ENCODE peak calls at places on chromosomes 1 and 21, in four cellular contexts. One of them, this sample, is unnamed.

GRCh38 chr1:52636701-52637695 is 4.0 kb downstream of the SHISAL2A start:
- DNase-seq in cardiac muscle cell: no peak
- DNase-seq in PC-9: no peak
- DNase-seq in astrocyte: no peak
- DNase-seq in this sample: no peak

GRCh38 chr1:184036517-184036949 is 995 bp downstream of the COLGALT2 start:
- DNase-seq in cardiac muscle cell: peak; percentile 75
- DNase-seq in PC-9: no peak
- DNase-seq in astrocyte: peak; percentile 14
- DNase-seq in this sample: no peak

GRCh38 chr1:245915406-245915805 is 591.7 kb downstream of the SMYD3 start:
- DNase-seq in cardiac muscle cell: no peak
- DNase-seq in PC-9: no peak
- DNase-seq in astrocyte: no peak
- DNase-seq in this sample: no peak

GRCh38 chr1:228964178-228964819 is 229.0 kb downstream of the RHOU start:
- DNase-seq in cardiac muscle cell: no peak
- DNase-seq in PC-9: no peak
- DNase-seq in astrocyte: peak; percentile 91
- DNase-seq in this sample: peak; percentile 71

GRCh38 chr1:152870831-152871730 is 7.0 kb upstream of the SMCP start:
- DNase-seq in cardiac muscle cell: peak; percentile 25
- DNase-seq in PC-9: peak; percentile 48
- DNase-seq in astrocyte: peak; percentile 8
- DNase-seq in this sample: no peak

GRCh38 chr1:228029281-228029680 is 22.5 kb downstream of the WNT3A start:
- DNase-seq in cardiac muscle cell: no peak
- DNase-seq in PC-9: no peak
- DNase-seq in astrocyte: no peak
- DNase-seq in this sample: no peak

GRCh38 chr1:22050330-22050729 is 2.2 kb upstream of the CDC42 start:
- DNase-seq in cardiac muscle cell: no peak
- DNase-seq in PC-9: no peak
- DNase-seq in astrocyte: no peak
- DNase-seq in this sample: no peak

GRCh38 chr1:42736571-42737200 is 3.4 kb downstream of the CLDN19 start:
- DNase-seq in cardiac muscle cell: no peak
- DNase-seq in PC-9: no peak
- DNase-seq in astrocyte: no peak
- DNase-seq in this sample: no peak

GRCh38 chr1:119859647-119860046 is 36.7 kb downstream of the ADAM30 start:
- DNase-seq in cardiac muscle cell: no peak
- DNase-seq in PC-9: peak; percentile 14
- DNase-seq in astrocyte: peak; percentile 68
- DNase-seq in this sample: peak; percentile 59

GRCh38 chr1:54604572-54605370 is 18.6 kb downstream of the FAM151A start:
- DNase-seq in cardiac muscle cell: no peak
- DNase-seq in PC-9: no peak
- DNase-seq in astrocyte: no peak
- DNase-seq in this sample: no peak

GRCh38 chr1:204935155-204935554 is 64.5 kb downstream of the NFASC start:
- DNase-seq in cardiac muscle cell: no peak
- DNase-seq in PC-9: no peak
- DNase-seq in astrocyte: no peak
- DNase-seq in this sample: no peak

GRCh38 chr1:31705080-31705866 is 1.5 kb upstream of the COL16A1 start:
- DNase-seq in cardiac muscle cell: peak; percentile 51
- DNase-seq in PC-9: no peak
- DNase-seq in astrocyte: peak; percentile 34
- DNase-seq in this sample: no peak

GRCh38 chr21:16370176-16370575 is 640.4 kb downstream of the USP25 start:
- DNase-seq in cardiac muscle cell: no peak
- DNase-seq in PC-9: no peak
- DNase-seq in astrocyte: no peak
- DNase-seq in this sample: no peak

GRCh38 chr1:78301141-78301540 is 189.6 kb upstream of the PTGFR start:
- DNase-seq in cardiac muscle cell: no peak
- DNase-seq in PC-9: no peak
- DNase-seq in astrocyte: no peak
- DNase-seq in this sample: no peak

GRCh38 chr1:151839457-151840409 is at the start of gene C2CD4D:
- DNase-seq in cardiac muscle cell: peak; percentile 22
- DNase-seq in PC-9: peak; percentile 93
- DNase-seq in astrocyte: no peak
- DNase-seq in this sample: no peak

GRCh38 chr1:215458084-215458483 is 109.0 kb upstream of the KCTD3 start:
- DNase-seq in cardiac muscle cell: no peak
- DNase-seq in PC-9: no peak
- DNase-seq in astrocyte: peak; percentile 62
- DNase-seq in this sample: no peak

GRCh38 chr1:62064831-62065230 is 129.8 kb upstream of the L1TD1 start:
- DNase-seq in cardiac muscle cell: no peak
- DNase-seq in PC-9: no peak
- DNase-seq in astrocyte: peak; percentile 8
- DNase-seq in this sample: no peak

GRCh38 chr1:230381564-230381963 is 44.6 kb downstream of the PGBD5 start:
- DNase-seq in cardiac muscle cell: no peak
- DNase-seq in PC-9: no peak
- DNase-seq in astrocyte: no peak
- DNase-seq in this sample: no peak

GRCh38 chr1:109279615-109280278 is 3.2 kb downstream of the PSRC1 start:
- DNase-seq in cardiac muscle cell: no peak
- DNase-seq in PC-9: no peak
- DNase-seq in astrocyte: no peak
- DNase-seq in this sample: no peak

GRCh38 chr1:9455487-9456237 is 83.6 kb upstream of the SLC25A33 start:
- DNase-seq in cardiac muscle cell: peak; percentile 88
- DNase-seq in PC-9: peak; percentile 34
- DNase-seq in astrocyte: peak; percentile 41
- DNase-seq in this sample: no peak

GRCh38 chr1:63773496-63773814 is 362 bp upstream of the ROR1 start:
- DNase-seq in cardiac muscle cell: no peak
- DNase-seq in PC-9: no peak
- DNase-seq in astrocyte: no peak
- DNase-seq in this sample: no peak

GRCh38 chr1:203512830-203513578 is 19.1 kb downstream of the OPTC start:
- DNase-seq in cardiac muscle cell: no peak
- DNase-seq in PC-9: peak; percentile 86
- DNase-seq in astrocyte: peak; percentile 96
- DNase-seq in this sample: peak; percentile 95

GRCh38 chr1:42334240-42335049 is 590 bp downstream of the FOXJ3 start:
- DNase-seq in cardiac muscle cell: peak; percentile 63
- DNase-seq in PC-9: peak; percentile 56
- DNase-seq in astrocyte: peak; percentile 27
- DNase-seq in this sample: no peak

GRCh38 chr1:43622901-43623780 is 26.8 kb upstream of the KDM4A start:
- DNase-seq in cardiac muscle cell: no peak
- DNase-seq in PC-9: no peak
- DNase-seq in astrocyte: no peak
- DNase-seq in this sample: no peak

GRCh38 chr1:220233927-220234326 is 38.3 kb downstream of the RAB3GAP2 start:
- DNase-seq in cardiac muscle cell: no peak
- DNase-seq in PC-9: no peak
- DNase-seq in astrocyte: no peak
- DNase-seq in this sample: no peak

GRCh38 chr21:43211085-43212071 is 42.6 kb downstream of the CRYAA start:
- DNase-seq in cardiac muscle cell: peak; percentile 41
- DNase-seq in PC-9: peak; percentile 58
- DNase-seq in astrocyte: no peak
- DNase-seq in this sample: no peak

GRCh38 chr1:200334661-200335256 is 75.1 kb downstream of the ZNF281 start:
- DNase-seq in cardiac muscle cell: no peak
- DNase-seq in PC-9: no peak
- DNase-seq in astrocyte: no peak
- DNase-seq in this sample: peak; percentile 49

GRCh38 chr21:35711661-35712060 is 348.7 kb downstream of the SETD4 start:
- DNase-seq in cardiac muscle cell: no peak
- DNase-seq in PC-9: no peak
- DNase-seq in astrocyte: no peak
- DNase-seq in this sample: no peak

GRCh38 chr1:212030936-212031528 is 4.3 kb downstream of the INTS7 start:
- DNase-seq in cardiac muscle cell: no peak
- DNase-seq in PC-9: no peak
- DNase-seq in astrocyte: peak; percentile 84
- DNase-seq in this sample: peak; percentile 51

GRCh38 chr1:231499148-231499763 is 29.2 kb upstream of the TSNAX start:
- DNase-seq in cardiac muscle cell: no peak
- DNase-seq in PC-9: no peak
- DNase-seq in astrocyte: no peak
- DNase-seq in this sample: no peak

GRCh38 chr1:14600405-14601150 is 2.1 kb downstream of the KAZN start:
- DNase-seq in cardiac muscle cell: peak; percentile 46
- DNase-seq in PC-9: no peak
- DNase-seq in astrocyte: no peak
- DNase-seq in this sample: no peak

GRCh38 chr1:101652476-101652875 is 344.2 kb downstream of the OLFM3 start:
- DNase-seq in cardiac muscle cell: no peak
- DNase-seq in PC-9: no peak
- DNase-seq in astrocyte: no peak
- DNase-seq in this sample: no peak

GRCh38 chr1:53643881-53644390 is 95.0 kb downstream of the GLIS1 start:
- DNase-seq in cardiac muscle cell: no peak
- DNase-seq in PC-9: no peak
- DNase-seq in astrocyte: no peak
- DNase-seq in this sample: no peak

GRCh38 chr21:45129231-45129923 is 55.0 kb downstream of the ADARB1 start:
- DNase-seq in cardiac muscle cell: peak; percentile 42
- DNase-seq in PC-9: peak; percentile 68
- DNase-seq in astrocyte: peak; percentile 62
- DNase-seq in this sample: no peak

GRCh38 chr1:5917281-5917590 is 75.0 kb downstream of the NPHP4 start:
- DNase-seq in cardiac muscle cell: no peak
- DNase-seq in PC-9: no peak
- DNase-seq in astrocyte: no peak
- DNase-seq in this sample: no peak

DNA sequence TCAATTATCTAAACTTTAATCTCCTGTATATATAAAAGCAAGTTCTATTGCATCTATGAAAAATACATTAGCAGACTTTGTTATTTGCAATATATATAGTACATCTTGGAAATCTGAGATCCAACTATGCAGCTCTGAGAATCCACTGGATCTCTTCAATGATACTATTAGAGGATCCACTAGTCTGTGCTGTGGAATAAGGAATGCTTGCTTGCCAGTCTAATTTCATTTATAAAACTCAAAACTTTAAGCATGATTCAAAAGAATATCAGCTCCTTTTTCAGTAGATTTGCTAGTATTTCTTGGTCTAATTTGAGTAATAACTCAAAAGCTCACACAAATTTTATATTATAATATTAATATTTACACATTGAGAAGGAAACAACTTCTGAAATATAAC is 115.1 kb downstream of the SPATA6 start:
- DNase-seq in cardiac muscle cell: no peak
- DNase-seq in PC-9: no peak
- DNase-seq in astrocyte: no peak
- DNase-seq in this sample: no peak
- TF ChIP-seq CTCF in cardiac muscle cell: peak; percentile 4
- TF ChIP-seq CTCF in PC-9: no peak
- TF ChIP-seq CTCF in astrocyte: no peak
- TF ChIP-seq CTCF in this sample: no peak

DNA sequence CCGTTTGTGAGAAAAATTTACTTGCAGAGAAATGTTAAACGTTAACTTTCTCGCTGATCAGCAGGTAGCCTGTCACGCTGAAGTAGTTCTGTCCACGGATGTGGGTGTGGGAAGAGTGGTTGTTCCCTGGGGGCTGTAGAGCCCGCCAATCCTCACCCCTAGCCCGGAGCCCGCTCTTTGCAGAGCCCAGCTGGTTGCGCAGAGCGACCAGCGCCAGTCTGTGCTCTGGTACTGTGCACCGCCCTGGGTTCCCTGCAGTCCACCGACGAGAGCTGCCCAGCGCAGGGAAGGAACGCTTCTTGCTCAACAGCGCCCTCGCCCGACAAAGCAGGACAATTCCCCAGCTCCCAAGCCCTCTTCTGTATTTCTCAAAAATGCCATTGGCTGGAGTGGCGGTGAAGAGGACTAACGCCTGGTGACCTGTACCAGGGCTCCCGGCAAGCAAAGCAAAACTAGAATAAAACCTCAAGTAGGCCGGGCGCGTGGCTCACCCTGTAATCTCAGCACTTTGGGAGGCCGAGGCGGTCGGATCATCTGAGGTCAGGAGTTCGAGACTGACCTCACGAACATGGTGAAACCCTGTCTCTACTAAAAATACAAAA is 3.3 kb downstream of the RIPPLY3 start:
- DNase-seq in cardiac muscle cell: peak; percentile 90
- DNase-seq in PC-9: peak; percentile 83
- DNase-seq in astrocyte: peak; percentile 68
- DNase-seq in this sample: peak; percentile 55
- H3K27me3 ChIP-seq in cardiac muscle cell: peaks cover 49% of the 10 kb centered on the region
- H3K27me3 ChIP-seq in PC-9: no peaks in the 10 kb centered on the region
- H3K27me3 ChIP-seq in astrocyte: peaks cover 15% of the 10 kb centered on the region
- H3K27me3 ChIP-seq in this sample: peaks cover 15% of the 10 kb centered on the region

DNA sequence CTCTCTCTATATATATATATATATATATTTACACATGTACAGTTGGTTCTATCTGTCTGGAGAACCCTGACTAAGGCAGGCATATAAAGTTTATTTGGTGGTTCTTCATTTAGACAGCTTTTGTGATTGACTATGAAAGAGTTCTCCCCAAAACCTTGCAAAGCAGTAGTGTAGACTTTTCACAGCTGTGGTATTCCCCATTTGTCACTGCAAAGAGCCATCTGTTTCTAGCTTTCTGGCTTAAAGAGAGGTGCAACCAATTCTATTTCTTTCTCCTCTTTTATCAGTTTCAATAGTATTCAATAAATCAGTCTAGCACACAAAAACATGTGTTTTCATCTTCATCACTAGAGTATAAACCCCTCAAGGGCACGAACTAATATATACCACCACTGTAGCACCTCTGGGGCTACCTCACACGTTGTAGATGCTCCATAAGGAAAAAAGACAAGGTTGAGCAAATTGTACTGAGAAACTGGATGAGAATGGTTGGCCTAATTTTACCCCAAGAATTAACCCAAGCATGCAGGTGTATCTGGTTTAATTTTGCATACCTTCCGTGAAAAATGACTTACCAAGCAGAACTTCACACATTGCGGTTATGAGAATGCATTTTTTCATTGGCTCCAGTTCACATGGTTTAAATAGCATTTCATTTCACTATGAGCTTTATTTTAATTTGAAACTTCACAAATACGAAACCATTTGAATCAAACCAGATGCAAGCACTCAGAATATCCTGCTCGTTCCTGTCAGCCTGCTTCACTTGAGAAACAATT is 512.4 kb downstream of the LTN1 start:
- DNase-seq in cardiac muscle cell: no peak
- DNase-seq in PC-9: no peak
- DNase-seq in astrocyte: no peak
- DNase-seq in this sample: no peak
- H3K4me3 ChIP-seq in cardiac muscle cell: no peak overlapping the region
- H3K4me3 ChIP-seq in PC-9: no peak overlapping the region
- H3K4me3 ChIP-seq in astrocyte: no peak overlapping the region
- H3K4me3 ChIP-seq in this sample: no peak overlapping the region

GRCh38 chr1:160773088-160773487 is 22.9 kb upstream of the LY9 start:
- DNase-seq in cardiac muscle cell: no peak
- DNase-seq in PC-9: no peak
- DNase-seq in astrocyte: no peak
- DNase-seq in this sample: no peak

GRCh38 chr1:160763993-160764392 is 24.9 kb downstream of the SLAMF7 start:
- DNase-seq in cardiac muscle cell: no peak
- DNase-seq in PC-9: no peak
- DNase-seq in astrocyte: no peak
- DNase-seq in this sample: no peak

GRCh38 chr1:160767417-160768294 is 28.3 kb upstream of the LY9 start:
- DNase-seq in cardiac muscle cell: no peak
- DNase-seq in PC-9: no peak
- DNase-seq in astrocyte: no peak
- DNase-seq in this sample: no peak

GRCh38 chr1:160768295-160768657 is 27.7 kb upstream of the LY9 start:
- DNase-seq in cardiac muscle cell: peak; percentile 10
- DNase-seq in PC-9: no peak
- DNase-seq in astrocyte: no peak
- DNase-seq in this sample: no peak
- TF ChIP-seq CTCF in cardiac muscle cell: peak; percentile 52
- TF ChIP-seq CTCF in PC-9: peak; percentile 37
- TF ChIP-seq CTCF in astrocyte: peak; percentile 18
- TF ChIP-seq CTCF in this sample: peak; percentile 38